ENCODE peak calls at places on chromosomes 2 and 18, in seven cellular contexts. P is H9, C is uterus, I is HCT116, T is neural progenitor cell, L is neuronal stem cell, W is heart right ventricle. H is an unnamed sample.

GRCh38 chr2:197251576-197251975 is 59.0 kb downstream of the ANKRD44 start:
- DNase-seq in P (no peak), C (no peak), I (no peak), T (no peak), L (no peak), W (no peak), H (no peak)

GRCh38 chr18:48230459-48231113 is 178.6 kb downstream of the ZBTB7C start:
- DNase-seq in P (peak; percentile 81), C (no peak), I (peak; percentile 57), T (peak; percentile 87), L (peak; percentile 61), W (peak; percentile 22), H (peak; percentile 70)

GRCh38 chr2:127160676-127161075 is 53.7 kb upstream of the BIN1 start:
- DNase-seq in P (no peak), C (no peak), I (no peak), T (no peak), L (no peak), W (no peak), H (no peak)

GRCh38 chr18:8654482-8655451 is 45.5 kb downstream of the RAB12 start:
- DNase-seq in P (no peak), C (no peak), I (no peak), T (no peak), L (no peak), W (no peak), H (peak; percentile 61)

GRCh38 chr2:227862227-227862740 is 9.1 kb upstream of the DAW1 start:
- DNase-seq in P (no peak), C (no peak), I (peak; percentile 51), T (peak; percentile 60), L (no peak), W (no peak), H (peak; percentile 32)

GRCh38 chr2:95359035-95359434 is 43.5 kb upstream of the FAHD2A start:
- DNase-seq in P (no peak), C (peak; percentile 10), I (no peak), T (no peak), L (no peak), W (no peak), H (no peak)

GRCh38 chr2:98882368-98882767 is 53.7 kb downstream of the CRACDL start:
- DNase-seq in P (no peak), C (no peak), I (no peak), T (no peak), L (no peak), W (no peak), H (no peak)

GRCh38 chr2:163859951-163860350 is 124.1 kb upstream of the FIGN start:
- DNase-seq in P (no peak), C (no peak), I (no peak), T (no peak), L (no peak), W (no peak), H (no peak)

GRCh38 chr2:121075006-121075545 is 209.9 kb downstream of the TFCP2L1 start:
- DNase-seq in P (peak; percentile 98), C (peak; percentile 77), I (peak; percentile 95), T (peak; percentile 70), L (peak; percentile 57), W (no peak), H (peak; percentile 94)

GRCh38 chr18:68763082-68763481 is 34.8 kb upstream of the CCDC102B start:
- DNase-seq in P (no peak), C (no peak), I (no peak), T (no peak), L (no peak), W (no peak), H (no peak)

GRCh38 chr18:56890632-56891031 is 239.5 kb downstream of the WDR7 start:
- DNase-seq in P (no peak), C (no peak), I (no peak), T (no peak), L (no peak), W (no peak), H (no peak)

GRCh38 chr2:70549962-70550361 is 3.7 kb downstream of the TGFA start:
- DNase-seq in P (no peak), C (no peak), I (no peak), T (no peak), L (no peak), W (no peak), H (no peak)
- H3K27me3 ChIP-seq in P (peaks cover 8% of the 10 kb centered on the region), C (no peaks in the 10 kb centered on the region), I (no peaks in the 10 kb centered on the region), T (peaks cover 62% of the 10 kb centered on the region), L (peaks cover 58% of the 10 kb centered on the region), W (peaks cover 35% of the 10 kb centered on the region), H (peaks cover 33% of the 10 kb centered on the region)

GRCh38 chr2:11533278-11534077 is at the start of gene GREB1:
- DNase-seq in P (no peak), C (no peak), I (no peak), T (no peak), L (no peak), W (no peak), H (no peak)

GRCh38 chr2:11534078-11534745 is 367 bp downstream of the GREB1 start:
- DNase-seq in P (no peak), C (no peak), I (no peak), T (no peak), L (no peak), W (no peak), H (no peak)

GRCh38 chr2:11535899-11536344 is 2.1 kb downstream of the GREB1 start:
- DNase-seq in P (no peak), C (no peak), I (no peak), T (no peak), L (no peak), W (no peak), H (no peak)

GRCh38 chr2:11532434-11533055 is 1.3 kb upstream of the GREB1 start:
- DNase-seq in P (no peak), C (peak; percentile 71), I (no peak), T (no peak), L (no peak), W (no peak), H (no peak)

GRCh38 chr2:11534746-11535484 is 1.1 kb downstream of the GREB1 start:
- DNase-seq in P (no peak), C (no peak), I (no peak), T (peak; percentile 34), L (no peak), W (no peak), H (no peak)
- H3K4me1 ChIP-seq in P (peaks cover 7% of the 10 kb centered on the region), C (no peaks in the 10 kb centered on the region), I (no peaks in the 10 kb centered on the region), T (peaks cover 15% of the 10 kb centered on the region), L (peaks cover 13% of the 10 kb centered on the region), W (peaks cover 6% of the 10 kb centered on the region), H (no peaks in the 10 kb centered on the region)

GRCh38 chr2:88854528-88854927 is 163.1 kb downstream of the RPIA start:
- DNase-seq in P (no peak), C (no peak), I (no peak), T (no peak), L (no peak), W (no peak), H (no peak)

GRCh38 chr2:88852753-88853402 is 161.4 kb downstream of the RPIA start:
- DNase-seq in P (no peak), C (no peak), I (no peak), T (no peak), L (no peak), W (no peak), H (no peak)

GRCh38 chr2:88856409-88857135 is 165.1 kb downstream of the RPIA start:
- DNase-seq in P (no peak), C (no peak), I (no peak), T (no peak), L (no peak), W (no peak), H (no peak)

GRCh38 chr2:88855620-88856408 is 164.3 kb downstream of the RPIA start:
- DNase-seq in P (no peak), C (no peak), I (no peak), T (no peak), L (no peak), W (no peak), H (no peak)

GRCh38 chr2:88853403-88853790 is 161.9 kb downstream of the RPIA start:
- DNase-seq in P (no peak), C (no peak), I (no peak), T (no peak), L (no peak), W (no peak), H (no peak)
- H3K27me3 ChIP-seq in P (no peaks in the 10 kb centered on the region), C (no peaks in the 10 kb centered on the region), I (peaks cover 37% of the 10 kb centered on the region), T (no peaks in the 10 kb centered on the region), L (peaks cover 26% of the 10 kb centered on the region), W (no peaks in the 10 kb centered on the region), H (peaks cover 3% of the 10 kb centered on the region)

GRCh38 chr18:32010124-32010745 is 8.4 kb upstream of the RNF125 start:
- DNase-seq in P (peak; percentile 30), C (no peak), I (peak; percentile 28), T (no peak), L (no peak), W (no peak), H (no peak)
- H3K4me1 ChIP-seq in P (no peaks in the 10 kb centered on the region), C (no peaks in the 10 kb centered on the region), I (peaks cover 12% of the 10 kb centered on the region), T (no peaks in the 10 kb centered on the region), L (no peaks in the 10 kb centered on the region), W (no peaks in the 10 kb centered on the region), H (no peaks in the 10 kb centered on the region)

DNA sequence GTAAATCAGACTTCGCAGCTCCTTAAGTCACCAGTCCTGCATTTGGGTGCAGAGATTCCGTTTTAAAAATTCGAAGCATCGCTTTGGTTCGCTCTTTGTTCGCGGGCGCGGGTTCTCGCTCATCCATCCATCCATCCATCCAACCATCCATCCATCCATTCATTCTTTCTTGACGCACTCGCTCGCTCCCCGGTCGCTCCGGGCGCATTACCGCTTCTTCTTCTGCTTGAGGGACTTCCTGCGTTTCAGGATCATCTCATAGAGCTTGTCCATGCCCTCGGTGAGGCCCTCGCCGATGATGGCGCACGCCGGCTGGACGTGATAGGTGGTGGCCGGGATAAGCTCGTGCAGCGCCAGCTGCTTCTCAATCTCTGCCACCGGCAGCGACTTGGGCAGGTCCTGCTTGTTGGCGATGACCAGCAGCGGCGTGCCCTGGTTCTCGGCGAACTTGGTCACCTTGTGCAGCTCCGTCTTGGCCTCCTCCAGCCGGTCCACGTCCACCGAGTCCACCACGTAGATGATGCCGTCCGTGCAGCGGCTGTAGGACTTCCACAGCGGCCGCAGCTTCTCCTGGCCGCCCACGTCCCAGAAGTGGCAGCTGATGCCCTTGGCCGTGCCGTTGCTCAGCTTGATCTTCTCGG is 960 bp downstream of the ARL4C start:
- DNase-seq in P (peak; percentile 39), C (no peak), I (no peak), T (peak; percentile 55), L (no peak), W (no peak), H (no peak)
- H3K27me3 ChIP-seq in P (peaks cover 4% of the 10 kb centered on the region), C (no peaks in the 10 kb centered on the region), I (no peaks in the 10 kb centered on the region), T (no peaks in the 10 kb centered on the region), L (peaks cover 37% of the 10 kb centered on the region), W (peaks cover 15% of the 10 kb centered on the region), H (no peaks in the 10 kb centered on the region)

DNA sequence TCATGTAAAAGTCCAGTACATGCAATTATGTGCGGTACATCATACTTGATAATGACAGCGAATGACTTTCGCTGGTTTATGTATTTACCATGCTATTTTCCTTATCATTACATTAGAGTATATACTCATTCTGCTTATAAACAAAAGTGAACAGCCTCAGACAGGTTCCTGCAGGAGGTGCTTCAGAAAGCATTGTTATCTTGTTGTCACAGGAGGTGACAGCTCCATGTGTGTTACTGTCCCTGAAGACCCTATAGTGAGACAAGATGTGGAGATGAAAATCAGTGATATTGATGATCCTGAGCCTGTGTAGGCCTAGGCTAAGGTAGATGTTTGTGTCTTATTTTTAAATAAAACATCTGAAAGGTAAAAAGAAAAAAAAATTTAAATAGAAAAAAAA is 15.3 kb upstream of the MPPE1 start:
- DNase-seq in P (no peak), C (no peak), I (no peak), T (no peak), L (no peak), W (no peak), H (no peak)
- H3K4me1 ChIP-seq in P (peaks cover 2% of the 10 kb centered on the region), C (no peaks in the 10 kb centered on the region), I (no peaks in the 10 kb centered on the region), T (no peaks in the 10 kb centered on the region), L (no peaks in the 10 kb centered on the region), W (no peaks in the 10 kb centered on the region), H (no peaks in the 10 kb centered on the region)